ENCODE peak calls at places on chromosomes 6 and 20, in four cellular contexts. T, P, F and G are unnamed samples.

GRCh38 chr20:39661833-39662232 is 699.7 kb downstream of the DHX35 start:
- DNase-seq in T (no peak), P (no peak), F (no peak), G (no peak)

GRCh38 chr6:153090241-153090930 is 40.7 kb downstream of the RGS17 start:
- DNase-seq in F (no peak), T (peak; percentile 82), P (no peak), G (peak; percentile 66)

GRCh38 chr20:13447385-13448180 is 191.1 kb downstream of the TASP1 start:
- DNase-seq in T (no peak), F (no peak), P (no peak), G (no peak)

GRCh38 chr6:136563386-136564152 is 13.3 kb upstream of the MAP7 start:
- DNase-seq in F (no peak), P (no peak), T (no peak), G (no peak)

GRCh38 chr6:17935188-17936149 is 52.0 kb downstream of the KIF13A start:
- DNase-seq in F (no peak), P (no peak), T (no peak), G (no peak)

GRCh38 chr20:17536944-17537444 is 5.8 kb upstream of the BFSP1 start:
- DNase-seq in T (no peak), F (peak; percentile 70), P (peak; percentile 82), G (no peak)

GRCh38 chr20:10758446-10758845 is 84.6 kb upstream of the JAG1 start:
- DNase-seq in P (no peak), F (no peak), T (no peak), G (peak; percentile 66)

GRCh38 chr6:90463359-90463758 is 123.5 kb downstream of the MAP3K7 start:
- DNase-seq in P (no peak), F (no peak), T (no peak), G (no peak)

GRCh38 chr20:50366270-50367103 is 143.7 kb upstream of the PTPN1 start:
- DNase-seq in P (peak; percentile 61), F (no peak), T (peak; percentile 26), G (peak; percentile 22)

GRCh38 chr6:43739642-43740091 is 30.3 kb upstream of the VEGFA start:
- DNase-seq in F (peak; percentile 15), P (peak; percentile 11), T (no peak), G (no peak)

GRCh38 chr20:49303211-49303610 is 25.4 kb upstream of the ZNFX1 start:
- DNase-seq in P (no peak), T (no peak), F (no peak), G (no peak)

GRCh38 chr6:107646176-107646575 is 156.3 kb downstream of the SOBP start:
- DNase-seq in T (no peak), F (no peak), P (peak; percentile 43), G (no peak)

GRCh38 chr6:41626917-41627316 is 11.4 kb upstream of the MDFI start:
- DNase-seq in F (no peak), P (no peak), T (no peak), G (peak; percentile 86)

GRCh38 chr20:34713194-34713943 is 9.2 kb downstream of the TP53INP2 start:
- DNase-seq in T (peak; percentile 88), F (no peak), P (peak; percentile 45), G (peak; percentile 88)

GRCh38 chr6:111844376-111844775 is 28.9 kb downstream of the FYN start:
- DNase-seq in T (no peak), P (no peak), F (no peak), G (no peak)

GRCh38 chr6:73299171-73300073 is 36.4 kb upstream of the KHDC1 start:
- DNase-seq in T (no peak), F (no peak), P (no peak), G (no peak)

GRCh38 chr6:38789256-38789655 is 74.1 kb downstream of the DNAH8 start:
- DNase-seq in T (no peak), P (no peak), F (no peak), G (no peak)